ENCODE peak calls at places on chromosome 11, in four cellular contexts. Y, L, J and V are unnamed samples.

GRCh38 chr11:68471360-68472340 is 11.1 kb downstream of the PPP6R3 start:
- DNase-seq in Y (peak), L (no peak), J (no peak), V (peak)

GRCh38 chr11:12691473-12691872 is 17.3 kb downstream of the TEAD1 start:
- DNase-seq in Y (no peak), L (no peak), J (no peak), V (peak)

GRCh38 chr11:36447947-36448346 is 62.1 kb downstream of the TRAF6 start:
- DNase-seq in Y (no peak), L (no peak), J (no peak), V (no peak)

GRCh38 chr11:33529461-33529860 is 171.2 kb downstream of the C11orf91 start:
- DNase-seq in Y (no peak), L (no peak), J (no peak), V (peak)

GRCh38 chr11:68946416-68947090 is 34.2 kb downstream of the MRGPRD start:
- DNase-seq in Y (peak), L (no peak), J (no peak), V (peak)

GRCh38 chr11:64874308-64874707 is 4.1 kb downstream of the EHD1 start:
- DNase-seq in Y (no peak), L (no peak), J (no peak), V (no peak)

GRCh38 chr11:34643846-34644245 is 23.0 kb downstream of the EHF start:
- DNase-seq in Y (no peak), L (no peak), J (no peak), V (no peak)

GRCh38 chr11:34149274-34149673 is 43.8 kb downstream of the NAT10 start:
- DNase-seq in Y (no peak), L (no peak), J (no peak), V (no peak)

GRCh38 chr11:61133145-61133544 is 28.1 kb downstream of the VPS37C start:
- DNase-seq in Y (no peak), L (no peak), J (no peak), V (no peak)

GRCh38 chr11:119432484-119433368 is 9.8 kb upstream of the THY1 start:
- DNase-seq in Y (peak), L (no peak), J (peak), V (peak)

GRCh38 chr11:8262552-8263108 is 1.0 kb downstream of the LMO1 start:
- DNase-seq in Y (peak), L (peak), J (peak), V (peak)

GRCh38 chr11:100403817-100404216 is 283.3 kb upstream of the ARHGAP42 start:
- DNase-seq in Y (peak), L (no peak), J (no peak), V (peak)

GRCh38 chr11:130023204-130023603 is 20.6 kb upstream of the PRDM10 start:
- DNase-seq in Y (peak), L (no peak), J (no peak), V (peak)

GRCh38 chr11:65394125-65394536 is 7.7 kb downstream of the FRMD8 start:
- DNase-seq in Y (no peak), L (no peak), J (no peak), V (no peak)

GRCh38 chr11:1152316-1153104 is 5.2 kb upstream of the MUC5AC start:
- DNase-seq in Y (peak), L (no peak), J (peak), V (peak)

GRCh38 chr11:124101722-124102121 is 13.5 kb upstream of the VWA5A start:
- DNase-seq in Y (no peak), L (no peak), J (no peak), V (no peak)

GRCh38 chr11:120605469-120605868 is 93.9 kb downstream of the GRIK4 start:
- DNase-seq in Y (no peak), L (no peak), J (peak), V (no peak)

GRCh38 chr11:38416141-38416540 is 1818.1 kb upstream of the RAG2 start:
- DNase-seq in Y (no peak), L (no peak), J (no peak), V (no peak)

GRCh38 chr11:12075822-12076821 is 34.3 kb upstream of the MICAL2 start:
- DNase-seq in Y (peak), L (peak), J (no peak), V (peak)

GRCh38 chr11:76788661-76789442 is 5.7 kb downstream of the TSKU start:
- DNase-seq in Y (no peak), L (peak), J (peak), V (no peak)

GRCh38 chr11:71936825-71937224 is 8.0 kb downstream of the RNF121 start:
- DNase-seq in Y (peak), L (no peak), J (no peak), V (peak)

GRCh38 chr11:111635706-111636045 is 33.4 kb downstream of the SIK2 start:
- DNase-seq in Y (peak), L (peak), J (peak), V (peak)

GRCh38 chr11:128522943-128523518 is 64.3 kb downstream of the ETS1 start:
- DNase-seq in Y (no peak), L (no peak), J (no peak), V (no peak)

GRCh38 chr11:2816941-2817421 is 68.6 kb downstream of the CDKN1C start:
- DNase-seq in Y (peak), L (no peak), J (no peak), V (peak)

GRCh38 chr11:102527701-102528100 is 2.8 kb downstream of the MMP7 start:
- DNase-seq in Y (peak), L (no peak), J (no peak), V (peak)

GRCh38 chr11:65426839-65427690 is 4.5 kb downstream of the NEAT1 start:
- DNase-seq in Y (no peak), L (no peak), J (peak), V (peak)

GRCh38 chr11:120471131-120471530 is 40.4 kb upstream of the GRIK4 start:
- DNase-seq in Y (peak), L (no peak), J (no peak), V (peak)

GRCh38 chr11:79266391-79266790 is 174.4 kb downstream of the TENM4 start:
- DNase-seq in Y (no peak), L (no peak), J (no peak), V (no peak)

GRCh38 chr11:65797711-65798110 is 10.8 kb downstream of the OVOL1 start:
- DNase-seq in Y (no peak), L (no peak), J (no peak), V (no peak)

GRCh38 chr11:112826788-112827187 is 134.4 kb upstream of the NCAM1 start:
- DNase-seq in Y (no peak), L (no peak), J (no peak), V (no peak)

GRCh38 chr11:112828433-112828832 is 132.8 kb upstream of the NCAM1 start:
- DNase-seq in Y (no peak), L (peak), J (no peak), V (no peak)

GRCh38 chr11:112817376-112817775 is 143.8 kb upstream of the NCAM1 start:
- DNase-seq in Y (no peak), L (no peak), J (no peak), V (no peak)

GRCh38 chr11:112826026-112826425 is 135.2 kb upstream of the NCAM1 start:
- DNase-seq in Y (no peak), L (no peak), J (no peak), V (no peak)

GRCh38 chr11:112822478-112823274 is 138.5 kb upstream of the NCAM1 start:
- DNase-seq in Y (peak), L (no peak), J (no peak), V (no peak)
- H3K4me3 ChIP-seq in Y (no peak), L (no peak), J (no peak), V (no peak)

GRCh38 chr11:44863231-44863630 is 87.5 kb downstream of the TP53I11 start:
- DNase-seq in Y (no peak), L (no peak), J (no peak), V (no peak)

GRCh38 chr11:44868455-44869421 is 81.9 kb downstream of the TP53I11 start:
- DNase-seq in Y (no peak), L (no peak), J (no peak), V (no peak)

GRCh38 chr11:44868021-44868420 is 82.7 kb downstream of the TP53I11 start:
- DNase-seq in Y (no peak), L (no peak), J (no peak), V (no peak)

GRCh38 chr11:44866301-44866700 is 84.4 kb downstream of the TP53I11 start:
- DNase-seq in Y (no peak), L (no peak), J (no peak), V (no peak)

GRCh38 chr11:44865866-44866272 is 84.8 kb downstream of the TP53I11 start:
- DNase-seq in Y (no peak), L (no peak), J (no peak), V (no peak)
- TF ChIP-seq CTCF in Y (no peak), L (no peak), J (no peak), V (no peak)

GRCh38 chr11:94793822-94794221 is 25.7 kb downstream of the AMOTL1 start:
- DNase-seq in Y (peak), L (no peak), J (no peak), V (peak)
- H3K4me3 ChIP-seq in Y (peak), L (peak), J (no peak), V (no peak)

GRCh38 chr11:32154275-32154674 is 63.4 kb downstream of the RCN1 start:
- DNase-seq in Y (peak), L (no peak), J (no peak), V (peak)
- TF ChIP-seq CTCF in Y (no peak), L (no peak), J (no peak), V (peak)

DNA sequence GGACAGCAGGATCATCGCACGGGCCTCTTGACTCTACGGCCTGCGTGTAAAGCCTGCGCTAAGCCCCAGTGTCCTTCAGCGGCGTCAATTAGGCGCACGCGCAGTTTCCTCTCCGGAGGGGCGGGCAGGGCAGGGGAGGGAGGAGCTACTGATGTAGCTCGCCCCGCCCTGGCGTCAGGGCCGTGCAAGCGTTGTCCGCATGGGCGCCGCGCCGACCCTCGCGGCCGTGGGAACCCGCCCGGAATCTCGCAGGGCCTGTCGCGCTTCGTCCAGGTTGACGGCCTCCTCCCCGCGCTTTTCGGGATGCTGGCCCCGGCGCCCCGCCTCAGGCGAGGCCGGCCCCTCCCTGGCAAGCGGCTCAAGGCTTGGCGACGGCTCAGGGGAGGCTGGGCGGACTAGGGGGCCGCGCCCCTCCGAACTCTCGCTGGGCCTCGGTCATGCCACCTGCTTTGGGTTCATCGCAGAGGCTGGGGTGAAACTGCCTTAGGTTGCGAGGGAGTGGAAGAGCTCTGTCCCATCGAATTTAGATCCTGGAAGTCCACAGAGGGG is 61.1 kb downstream of the ST3GAL4 start:
- DNase-seq in Y (peak), L (peak), J (peak), V (peak)
- H3K4me3 ChIP-seq in Y (peak), L (peak), J (peak), V (peak)